ENCODE peak calls at places on chromosomes 4 and X, in six cellular contexts. S is cardiac fibroblast, B is MG63, K is ecto neural progenitor cell, T is NCI-H1105 treated with DMSO at 0.1 percent for 48 hours, O is stomach. M is an unnamed sample.
A peak's percentile ranks its signal among the peaks of the same experiment; 100 is the strongest.

GRCh38 chr4:85489273-85489672 is 14.3 kb downstream of the ARHGAP24 start:
- DNase-seq in S (no peak), B (no peak), K (no peak), T (no peak), O (no peak), M (no peak)

GRCh38 chr4:14902337-14902736 is 99.9 kb upstream of the CPEB2 start:
- DNase-seq in S (no peak), B (no peak), K (no peak), T (no peak), O (no peak), M (no peak)

GRCh38 chr4:144615182-144615581 is 30.8 kb upstream of the HHIP start:
- DNase-seq in S (no peak), B (no peak), K (no peak), T (no peak), O (no peak), M (peak; percentile 34)

GRCh38 chr4:31291238-31291637 is 571.1 kb downstream of the PCDH7 start:
- DNase-seq in S (no peak), B (no peak), K (no peak), T (no peak), O (no peak), M (no peak)

GRCh38 chr4:95085118-95085833 is 327.5 kb downstream of the BMPR1B start:
- DNase-seq in S (no peak), B (no peak), K (no peak), T (no peak), O (no peak), M (no peak)

GRCh38 chrX:49310371-49310770 is 6.9 kb downstream of the GAGE10 start:
- DNase-seq in S (no peak), B (no peak), K (no peak), T (no peak), O (no peak), M (no peak)

GRCh38 chrX:119374736-119375135 is 24.4 kb upstream of the SLC25A43 start:
- DNase-seq in S (no peak), B (peak; percentile 58), K (no peak), T (no peak), O (no peak), M (peak; percentile 26)

GRCh38 chrX:13967636-13968035 is 62.1 kb downstream of the GEMIN8 start:
- DNase-seq in S (no peak), B (no peak), K (no peak), T (no peak), O (no peak), M (no peak)

GRCh38 chrX:119189586-119189985 is 46.5 kb upstream of the PGRMC1 start:
- DNase-seq in S (peak; percentile 41), B (no peak), K (no peak), T (no peak), O (no peak), M (no peak)

GRCh38 chr4:600850-601515 is 24.4 kb upstream of the PDE6B start:
- DNase-seq in S (no peak), B (no peak), K (no peak), T (no peak), O (no peak), M (no peak)

GRCh38 chrX:154378799-154379568 is at the start of gene EMD:
- DNase-seq in S (peak; percentile 99), B (peak; percentile 98), K (peak; percentile 96), T (peak; percentile 100), O (peak; percentile 96), M (peak; percentile 97)

GRCh38 chr4:169070071-169070894 is 60.2 kb upstream of the CBR4 start:
- DNase-seq in S (peak; percentile 97), B (peak; percentile 89), K (peak; percentile 66), T (peak; percentile 21), O (peak; percentile 72), M (peak; percentile 95)

GRCh38 chr4:112938461-112939058 is 110.9 kb upstream of the ANK2 start:
- DNase-seq in S (peak; percentile 72), B (no peak), K (no peak), T (peak; percentile 29), O (no peak), M (peak; percentile 49)

GRCh38 chr4:8641931-8642650 is 49.5 kb downstream of the CPZ start:
- DNase-seq in S (no peak), B (no peak), K (no peak), T (no peak), O (no peak), M (no peak)

GRCh38 chrX:5163663-5164062 is 1065.0 kb downstream of the NLGN4X start:
- DNase-seq in S (no peak), B (no peak), K (no peak), T (no peak), O (no peak), M (no peak)

GRCh38 chr4:107800686-107801085 is 24.0 kb upstream of the SGMS2 start:
- DNase-seq in S (no peak), B (no peak), K (no peak), T (no peak), O (no peak), M (no peak)

GRCh38 chrX:86066998-86067397 is 19.6 kb upstream of the CHM start:
- DNase-seq in S (peak; percentile 4), B (no peak), K (no peak), T (no peak), O (no peak), M (no peak)

GRCh38 chr4:153137168-153137567 is 67.1 kb upstream of the TRIM2 start:
- DNase-seq in S (peak; percentile 90), B (peak; percentile 89), K (no peak), T (no peak), O (no peak), M (peak; percentile 92)

GRCh38 chr4:79651516-79651915 is 243.5 kb upstream of the GK2 start:
- DNase-seq in S (peak; percentile 29), B (no peak), K (no peak), T (no peak), O (no peak), M (peak; percentile 17)

GRCh38 chr4:183758006-183758734 is 99.1 kb downstream of the TRAPPC11 start:
- DNase-seq in S (peak; percentile 35), B (no peak), K (peak; percentile 68), T (no peak), O (no peak), M (no peak)

GRCh38 chr4:78513411-78513975 is 38.1 kb upstream of the ANXA3 start:
- DNase-seq in S (no peak), B (no peak), K (no peak), T (no peak), O (no peak), M (no peak)

M was measured in iris pigment epithelial cell.